ENCODE peak calls at places on chromosomes 11 and 22, in five cellular contexts. L, X, A, V and C are unnamed samples. For H3K4me1 and H3K9me3, the result is how much of the 10 kb centered on the place peaks cover.

GRCh38 chr22:36900225-36900624 is 13.2 kb upstream of the CSF2RB start:
- DNase-seq in L (no peak), X (no peak), A (no peak), V (no peak), C (no peak)

GRCh38 chr11:64156235-64157011 is 9.5 kb downstream of the MACROD1 start:
- DNase-seq in L (no peak), X (peak), A (no peak), V (no peak), C (no peak)

GRCh38 chr11:85740464-85741400 is 54.7 kb upstream of the CCDC89 start:
- DNase-seq in L (no peak), X (no peak), A (no peak), V (no peak), C (no peak)

GRCh38 chr11:9906043-9906791 is 242.3 kb downstream of the SWAP70 start:
- DNase-seq in L (no peak), X (no peak), A (no peak), V (no peak), C (no peak)

GRCh38 chr22:22959147-22959827 is 71.7 kb downstream of the IGLL5 start:
- DNase-seq in L (no peak), X (peak), A (peak), V (peak), C (peak)

GRCh38 chr22:38788417-38788816 is 5.5 kb downstream of the DNAL4 start:
- DNase-seq in L (no peak), X (peak), A (no peak), V (peak), C (peak)

GRCh38 chr11:790721-791564 is 1.1 kb upstream of the CEND1 start:
- DNase-seq in L (no peak), X (no peak), A (no peak), V (no peak), C (peak)

GRCh38 chr22:46929689-46930225 is 167.3 kb downstream of the TBC1D22A start:
- DNase-seq in L (no peak), X (no peak), A (no peak), V (no peak), C (no peak)

GRCh38 chr11:83241291-83241946 is 44.7 kb downstream of the CCDC90B start:
- DNase-seq in L (no peak), X (peak), A (no peak), V (peak), C (peak)

GRCh38 chr22:22164541-22165272 is 79.9 kb upstream of the VPREB1 start:
- DNase-seq in L (no peak), X (no peak), A (no peak), V (no peak), C (no peak)

GRCh38 chr22:25000686-25001085 is 48.2 kb downstream of the KIAA1671 start:
- DNase-seq in L (no peak), X (no peak), A (no peak), V (no peak), C (no peak)

GRCh38 chr11:125166347-125166841 is 1.8 kb downstream of the PKNOX2 start:
- DNase-seq in L (no peak), X (peak), A (peak), V (no peak), C (peak)

GRCh38 chr11:44949160-44950035 is 1.3 kb downstream of the TP53I11 start:
- DNase-seq in L (peak), X (no peak), A (no peak), V (no peak), C (peak)

GRCh38 chr11:76655466-76656086 is 15.0 kb downstream of the LRRC32 start:
- DNase-seq in L (no peak), X (no peak), A (peak), V (no peak), C (peak)

GRCh38 chr11:100823360-100823759 is 136.3 kb downstream of the ARHGAP42 start:
- DNase-seq in L (no peak), X (no peak), A (no peak), V (no peak), C (no peak)

GRCh38 chr22:28239941-28240340 is 320.9 kb upstream of the PITPNB start:
- DNase-seq in L (no peak), X (no peak), A (no peak), V (no peak), C (no peak)

GRCh38 chr11:114440121-114440860 is 1.0 kb downstream of the REXO2 start:
- DNase-seq in L (no peak), X (no peak), A (no peak), V (peak), C (no peak)

GRCh38 chr11:23897453-23898289 is 599.2 kb upstream of the LUZP2 start:
- DNase-seq in L (no peak), X (no peak), A (no peak), V (no peak), C (no peak)

GRCh38 chr22:37848587-37849088 is 581 bp upstream of the EIF3L start:
- DNase-seq in L (no peak), X (no peak), A (no peak), V (no peak), C (no peak)

GRCh38 chr11:17179972-17180371 is 27.8 kb downstream of the PIK3C2A start:
- DNase-seq in L (no peak), X (no peak), A (no peak), V (no peak), C (no peak)

GRCh38 chr11:96306933-96307747 is 35.9 kb downstream of the MAML2 start:
- DNase-seq in L (no peak), X (peak), A (peak), V (peak), C (peak)

GRCh38 chr11:66075273-66075672 is 5.2 kb downstream of the PACS1 start:
- DNase-seq in L (no peak), X (no peak), A (no peak), V (no peak), C (no peak)

GRCh38 chr11:82902086-82902485 is 550 bp downstream of the DDIAS start:
- DNase-seq in L (no peak), X (no peak), A (no peak), V (no peak), C (no peak)

GRCh38 chr11:125441648-125442410 is 54.2 kb downstream of the FEZ1 start:
- DNase-seq in L (no peak), X (no peak), A (no peak), V (no peak), C (no peak)

DNA sequence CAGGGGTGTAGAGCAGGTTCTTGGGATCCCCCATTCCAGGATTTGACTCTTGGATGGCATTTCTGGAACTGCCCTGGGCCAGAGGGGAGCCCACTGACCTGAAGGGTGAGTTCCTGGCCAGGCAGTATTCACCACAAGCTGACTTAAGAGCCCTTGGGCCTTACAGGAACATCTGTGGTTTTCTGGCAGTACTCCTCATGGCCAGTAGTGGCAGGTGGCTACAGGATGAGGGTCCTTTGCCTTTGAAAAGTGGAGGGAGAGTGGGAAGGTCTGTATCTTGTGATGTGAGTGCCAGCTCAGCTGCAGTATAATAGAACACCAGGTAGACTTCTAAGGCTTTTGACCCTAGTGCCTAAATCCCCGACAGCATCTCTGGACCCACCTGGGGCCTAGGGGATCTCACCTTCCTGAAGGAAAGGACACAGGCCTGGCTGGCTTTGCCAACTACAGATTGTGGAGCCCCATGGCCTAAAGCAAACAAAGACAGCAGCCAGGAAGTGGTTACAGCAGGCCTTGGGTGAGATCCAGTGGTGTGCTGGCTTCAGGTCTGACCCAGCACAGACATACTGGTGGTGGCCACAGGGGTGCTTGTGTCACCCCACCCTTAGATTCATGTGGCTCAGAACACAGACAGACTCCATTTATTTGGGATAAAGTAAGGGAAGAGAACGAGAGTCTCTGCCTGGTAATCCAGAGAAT is 9.0 kb downstream of the OR51S1 start:
- DNase-seq in L (no peak), X (no peak), A (no peak), V (no peak), C (no peak)
- H3K4me1 ChIP-seq in L (under half), X (under half), A (under half), V (under half), C (under half)

GRCh38 chr11:95089620-95090542 is at the start of gene ENDOD1:
- DNase-seq in L (peak), X (peak), A (peak), V (peak), C (peak)
- H3K27ac ChIP-seq in L (peak), X (peak), A (no peak), V (peak), C (peak)

DNA sequence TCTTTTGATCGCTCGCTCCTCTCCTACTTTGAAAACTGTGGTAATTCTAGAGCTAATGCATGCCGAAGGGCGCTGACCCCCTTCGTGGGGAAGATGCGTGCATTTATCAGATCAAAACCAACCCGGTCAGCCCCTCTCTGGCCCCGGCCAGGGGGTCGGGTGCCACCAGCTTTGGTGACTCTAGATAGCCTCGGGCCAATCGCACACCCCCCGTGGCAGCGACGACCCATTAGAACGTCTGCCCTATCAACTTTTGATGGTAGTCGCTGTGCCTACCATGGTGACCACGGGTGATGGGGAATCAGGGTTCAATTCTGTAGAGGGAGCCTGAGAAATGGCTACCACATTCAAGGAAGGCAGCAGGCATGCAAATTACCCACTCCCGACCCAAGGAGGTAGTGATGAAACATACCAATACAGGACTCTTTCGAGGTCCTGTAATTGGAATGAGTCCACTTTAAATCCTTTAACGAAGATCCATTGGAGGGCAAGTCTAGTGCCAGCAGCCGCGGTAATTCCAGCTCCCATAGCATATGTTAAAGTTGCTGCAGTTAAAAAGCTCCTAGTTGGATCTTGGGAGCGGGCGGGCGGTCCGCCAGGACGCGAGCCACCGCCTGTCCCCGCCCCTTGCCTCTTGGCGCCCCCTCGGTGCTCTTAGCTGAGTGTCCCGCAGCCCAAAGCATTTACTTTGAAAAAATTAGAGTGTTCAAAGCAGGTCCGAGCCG is 3898.2 kb upstream of the OR11H1 start:
- DNase-seq in L (peak), X (peak), A (no peak), V (no peak), C (no peak)
- H3K9me3 ChIP-seq in L (under half), X (half or more), A (under half), V (half or more), C (under half)

GRCh38 chr11:119714590-119714989 is 14.4 kb downstream of the NECTIN1 start:
- DNase-seq in L (no peak), X (no peak), A (no peak), V (no peak), C (no peak)
- H3K4me1 ChIP-seq in L (under half), X (under half), A (under half), V (under half), C (under half)

DNA sequence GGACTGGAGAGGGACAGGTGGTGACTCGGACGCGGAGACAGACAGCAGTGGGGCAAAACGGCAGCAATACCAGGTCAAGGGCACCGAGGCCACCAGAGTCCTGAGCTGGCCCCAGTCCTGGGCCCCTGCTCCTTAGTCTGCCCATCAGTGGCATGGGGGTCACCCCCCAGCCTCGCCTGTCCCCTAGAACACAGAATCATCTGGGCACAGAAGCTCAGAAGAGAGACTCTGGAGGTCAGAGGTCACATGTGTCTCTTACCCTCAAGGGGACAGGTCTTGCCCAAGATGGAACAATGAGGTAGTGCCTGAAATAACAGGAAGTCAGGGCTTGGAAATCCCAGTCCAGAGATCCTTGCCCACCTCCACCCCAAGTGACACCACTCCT is 20.6 kb downstream of the PDE2A start:
- DNase-seq in L (no peak), X (no peak), A (no peak), V (no peak), C (no peak)
- H3K27ac ChIP-seq in L (no peak), X (no peak), A (no peak), V (no peak), C (no peak)

GRCh38 chr22:49099496-49100124 is 728.1 kb downstream of the BRD1 start:
- DNase-seq in L (no peak), X (no peak), A (peak), V (no peak), C (no peak)
- H3K9me3 ChIP-seq in L (under half), X (under half), A (under half), V (under half), C (under half)

GRCh38 chr11:129298990-129299389 is 76.7 kb upstream of the BARX2 start:
- DNase-seq in L (no peak), X (no peak), A (no peak), V (no peak), C (no peak)
- H3K4me1 ChIP-seq in L (under half), X (under half), A (under half), V (under half), C (under half)